ENCODE peak calls at places on chromosomes 5 and 9, in seven cellular contexts. V is RCC 7860; H is CD4-positive, alpha-beta memory T cell; I is stromal cell of bone marrow; W is HTR-8/SVneo; C is GM04504; L is choroid plexus epithelial cell. J is an unnamed sample.

GRCh38 chr9:126327016-126327749 is 554 bp downstream of the MVB12B start:
- DNase-seq in V (no peak), H (no peak), I (no peak), W (peak; percentile 12), C (peak; percentile 15), L (no peak), J (peak; percentile 34)

GRCh38 chr9:69120380-69121154 is 53.5 kb upstream of the TJP2 start:
- DNase-seq in V (peak; percentile 41), H (no peak), I (no peak), W (peak; percentile 74), C (no peak), L (peak; percentile 23), J (peak; percentile 59)

GRCh38 chr9:37974506-37975173 is 70.7 kb upstream of the SLC25A51 start:
- DNase-seq in V (no peak), H (no peak), I (no peak), W (no peak), C (no peak), L (peak; percentile 77), J (no peak)

GRCh38 chr5:169288066-169288753 is 12.7 kb downstream of the SLIT3 start:
- DNase-seq in V (no peak), H (no peak), I (no peak), W (no peak), C (no peak), L (no peak), J (no peak)

GRCh38 chr5:143403357-143403606 is 204 bp downstream of the NR3C1 start:
- DNase-seq in V (no peak), H (no peak), I (no peak), W (no peak), C (no peak), L (no peak), J (no peak)

GRCh38 chr5:178108966-178109365 is 4.4 kb upstream of the N4BP3 start:
- DNase-seq in V (no peak), H (no peak), I (no peak), W (no peak), C (no peak), L (no peak), J (no peak)

GRCh38 chr9:16526380-16526779 is 344.1 kb downstream of the BNC2 start:
- DNase-seq in V (peak; percentile 43), H (no peak), I (peak; percentile 53), W (no peak), C (peak; percentile 16), L (peak; percentile 78), J (no peak)

GRCh38 chr5:3639175-3639574 is 43.5 kb downstream of the IRX1 start:
- DNase-seq in V (no peak), H (no peak), I (no peak), W (no peak), C (no peak), L (no peak), J (no peak)

GRCh38 chr5:122516432-122516743 is 204.4 kb downstream of the SNCAIP start:
- DNase-seq in V (no peak), H (no peak), I (no peak), W (no peak), C (no peak), L (no peak), J (no peak)

GRCh38 chr5:612498-613424 is 621 bp downstream of the CEP72 start:
- DNase-seq in V (no peak), H (no peak), I (no peak), W (peak; percentile 55), C (no peak), L (peak; percentile 7), J (peak; percentile 52)

GRCh38 chr9:76181781-76182180 is 212.4 kb downstream of the RFK start:
- DNase-seq in V (peak; percentile 48), H (no peak), I (no peak), W (no peak), C (no peak), L (no peak), J (no peak)

GRCh38 chr9:114898741-114899140 is 31.6 kb downstream of the TNFSF8 start:
- DNase-seq in V (no peak), H (peak; percentile 90), I (no peak), W (no peak), C (no peak), L (no peak), J (no peak)

GRCh38 chr5:133471699-133472098 is 140.6 kb downstream of the FSTL4 start:
- DNase-seq in V (no peak), H (no peak), I (no peak), W (no peak), C (no peak), L (no peak), J (no peak)

GRCh38 chr5:67353500-67353931 is 156.9 kb upstream of the CD180 start:
- DNase-seq in V (no peak), H (no peak), I (no peak), W (no peak), C (no peak), L (peak; percentile 38), J (no peak)

GRCh38 chr5:59264641-59265245 is 628.8 kb downstream of the PDE4D start:
- DNase-seq in V (no peak), H (no peak), I (no peak), W (no peak), C (no peak), L (peak; percentile 75), J (peak; percentile 39)

GRCh38 chr5:140131967-140132409 is 6.3 kb downstream of the IGIP start:
- DNase-seq in V (peak; percentile 85), H (no peak), I (peak; percentile 91), W (peak; percentile 62), C (peak; percentile 81), L (peak; percentile 87), J (no peak)

GRCh38 chr9:74496819-74497749 is at the start of gene RORB:
- DNase-seq in V (no peak), H (no peak), I (no peak), W (peak; percentile 12), C (peak; percentile 7), L (peak; percentile 71), J (peak; percentile 95)

GRCh38 chr5:132050136-132050535 is 10.3 kb upstream of the IL3 start:
- DNase-seq in V (no peak), H (no peak), I (no peak), W (no peak), C (no peak), L (no peak), J (no peak)

GRCh38 chr5:79133121-79133656 is 21.6 kb downstream of the BHMT start:
- DNase-seq in V (peak; percentile 29), H (peak; percentile 40), I (no peak), W (no peak), C (peak; percentile 10), L (peak; percentile 74), J (peak; percentile 52)

GRCh38 chr9:87812375-87813118 is 70.1 kb upstream of the SPATA31E1 start:
- DNase-seq in V (peak; percentile 18), H (peak; percentile 5), I (peak; percentile 77), W (peak; percentile 14), C (no peak), L (peak; percentile 85), J (peak; percentile 55)

GRCh38 chr5:176980818-176981217 is 25.8 kb downstream of the UIMC1 start:
- DNase-seq in V (no peak), H (no peak), I (no peak), W (no peak), C (no peak), L (no peak), J (no peak)

GRCh38 chr5:135185461-135186075 is 151.5 kb upstream of the PITX1 start:
- DNase-seq in V (no peak), H (no peak), I (peak; percentile 85), W (no peak), C (no peak), L (peak; percentile 34), J (no peak)

GRCh38 chr5:141420855-141421488 is at the start of gene PCDHGA11:
- DNase-seq in V (no peak), H (peak; percentile 31), I (peak; percentile 47), W (no peak), C (no peak), L (peak; percentile 69), J (peak; percentile 57)

GRCh38 chr5:61330341-61330878 is 1.6 kb upstream of the ZSWIM6 start:
- DNase-seq in V (peak; percentile 8), H (no peak), I (no peak), W (no peak), C (no peak), L (peak; percentile 64), J (peak; percentile 77)

GRCh38 chr5:81755320-81755719 is 4.4 kb upstream of the SSBP2 start:
- DNase-seq in V (peak; percentile 54), H (no peak), I (peak; percentile 70), W (peak; percentile 78), C (peak; percentile 69), L (peak; percentile 92), J (peak; percentile 53)

GRCh38 chr9:36501727-36502126 is 71.0 kb upstream of the MELK start:
- DNase-seq in V (no peak), H (no peak), I (no peak), W (no peak), C (no peak), L (no peak), J (no peak)

GRCh38 chr9:104769655-104770054 is 5.7 kb downstream of the NIPSNAP3B start:
- DNase-seq in V (no peak), H (no peak), I (no peak), W (no peak), C (no peak), L (no peak), J (no peak)

GRCh38 chr9:23769307-23769935 is 56.6 kb downstream of the ELAVL2 start:
- DNase-seq in V (no peak), H (no peak), I (peak; percentile 13), W (peak; percentile 25), C (peak; percentile 42), L (peak; percentile 5), J (peak; percentile 4)

J was measured in neural progenitor cell.